ENCODE peak calls at places on chromosome 18, in ten cellular contexts. U is DND-41; E is A549; Y is CD4-positive, alpha-beta memory T cell; M is ovary; V is WERI-Rb-1; J is CD8-positive, alpha-beta T cell; T is AG04450; L is IMR-90; R is fibroblast of lung. B is an unnamed sample.

GRCh38 chr18:75125359-75126331 is 83.3 kb downstream of the PTGR3 start:
- DNase-seq in Y (no peak), U (no peak), R (no peak), T (no peak), J (peak; percentile 44), E (no peak), V (peak; percentile 80), L (no peak), M (no peak), B (peak; percentile 70)

GRCh38 chr18:3526421-3527354 is 76.7 kb downstream of the TGIF1 start:
- DNase-seq in M (no peak), V (peak; percentile 62), J (no peak), R (peak; percentile 48), L (peak; percentile 85), U (no peak), Y (no peak), T (peak; percentile 33), E (no peak), B (no peak)

GRCh38 chr18:50282521-50283335 is 1.4 kb upstream of the MBD1 start:
- DNase-seq in Y (no peak), R (no peak), T (no peak), U (no peak), V (peak; percentile 20), L (no peak), J (no peak), E (no peak), M (peak; percentile 60), B (peak; percentile 37)

GRCh38 chr18:70256994-70257393 is 31.9 kb upstream of the SOCS6 start:
- DNase-seq in Y (no peak), L (no peak), M (no peak), R (no peak), V (no peak), U (no peak), T (no peak), E (no peak), J (no peak), B (no peak)

GRCh38 chr18:74281011-74281638 is 10.6 kb downstream of the CYB5A start:
- DNase-seq in Y (no peak), M (no peak), J (no peak), E (no peak), U (no peak), T (no peak), V (peak; percentile 37), L (no peak), R (no peak), B (no peak)

GRCh38 chr18:80247403-80247916 is at the start of gene PARD6G:
- DNase-seq in U (peak; percentile 63), E (peak; percentile 54), V (peak; percentile 94), T (peak; percentile 20), M (peak; percentile 89), R (peak; percentile 64), L (peak; percentile 60), Y (peak; percentile 38), J (peak; percentile 74), B (peak; percentile 85)

GRCh38 chr18:23063502-23063901 is 71.8 kb upstream of the CABLES1 start:
- DNase-seq in R (no peak), V (no peak), T (no peak), M (no peak), J (no peak), L (no peak), E (no peak), Y (no peak), U (no peak), B (no peak)

GRCh38 chr18:9683418-9684396 is 24.4 kb upstream of the RAB31 start:
- DNase-seq in L (peak; percentile 70), J (no peak), T (no peak), M (peak; percentile 43), Y (no peak), V (no peak), E (no peak), U (no peak), R (peak; percentile 77), B (no peak)

GRCh38 chr18:24398515-24398914 is 891 bp upstream of the OSBPL1A start:
- DNase-seq in J (no peak), R (peak; percentile 29), V (no peak), M (no peak), U (no peak), E (no peak), T (no peak), Y (no peak), L (peak; percentile 46), B (no peak)

GRCh38 chr18:8554354-8554753 is 54.9 kb upstream of the RAB12 start:
- DNase-seq in M (no peak), L (no peak), U (no peak), T (no peak), Y (no peak), V (no peak), J (no peak), E (no peak), R (no peak), B (no peak)

GRCh38 chr18:63511285-63511684 is 30.9 kb upstream of the SERPINB12 start:
- DNase-seq in J (no peak), M (no peak), U (no peak), Y (no peak), T (peak; percentile 6), L (peak; percentile 63), E (peak; percentile 13), R (peak; percentile 54), V (peak; percentile 60), B (no peak)

GRCh38 chr18:3710712-3711269 is 260.8 kb downstream of the TGIF1 start:
- DNase-seq in L (no peak), V (no peak), Y (no peak), M (no peak), R (peak; percentile 17), E (peak; percentile 22), T (no peak), J (no peak), U (no peak), B (no peak)

GRCh38 chr18:50334546-50335152 is 40.2 kb upstream of the SKA1 start:
- DNase-seq in T (no peak), U (no peak), J (no peak), Y (no peak), E (no peak), R (no peak), L (no peak), V (no peak), M (no peak), B (no peak)

GRCh38 chr18:77654302-77654701 is 404.7 kb downstream of the GALR1 start:
- DNase-seq in J (no peak), U (no peak), L (no peak), E (no peak), R (no peak), V (no peak), T (no peak), M (no peak), Y (no peak), B (no peak)

DNA sequence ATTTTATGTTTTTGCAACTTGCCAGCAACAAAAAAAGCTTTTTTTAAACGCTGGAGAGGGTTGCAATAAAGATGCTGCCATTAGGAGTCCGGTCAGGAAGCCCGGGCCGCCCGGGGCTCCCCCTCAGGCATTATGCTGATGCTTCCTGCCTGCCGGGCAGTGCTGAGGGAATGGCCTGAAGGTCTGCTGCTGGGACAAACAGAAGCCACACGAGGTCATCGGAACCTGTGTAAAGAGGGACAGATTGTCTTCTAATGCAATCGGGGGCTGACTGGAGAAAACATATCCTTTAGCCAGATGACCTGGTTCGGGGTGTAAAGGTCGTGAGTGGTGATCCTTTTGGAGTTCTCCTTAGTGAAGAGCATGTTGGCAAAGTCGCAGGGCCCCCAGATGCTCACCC is 2.3 kb downstream of the IMPA2 start:
- DNase-seq in Y (no peak), R (no peak), V (peak; percentile 51), M (no peak), T (no peak), U (no peak), L (no peak), E (no peak), J (no peak), B (peak; percentile 50)
- H3K4me3 ChIP-seq in Y (no peak overlapping the region), R (no peak overlapping the region), V (no peak overlapping the region), M (no peak overlapping the region), T (no peak overlapping the region), U (no peak overlapping the region), L (no peak overlapping the region), E (peak overlapping the region; percentile 92), J (no peak overlapping the region), B (peak overlapping the region; percentile 99)

DNA sequence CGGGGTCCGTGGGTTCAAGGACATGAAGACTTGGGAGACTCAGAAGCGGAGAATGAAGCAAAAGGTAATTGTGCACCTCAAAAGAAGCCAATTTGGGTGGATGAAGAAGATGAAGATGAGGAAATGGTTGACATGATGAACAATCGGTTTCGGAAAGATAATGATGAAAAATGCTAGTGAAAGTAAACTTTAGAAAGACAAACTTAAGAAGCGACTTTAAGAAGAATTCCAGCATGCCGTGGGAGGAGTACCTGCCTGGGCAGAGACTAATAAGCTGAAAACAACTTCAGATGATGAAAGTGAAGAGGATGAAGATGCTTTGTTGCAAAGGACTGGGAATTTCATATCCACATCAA is 43.5 kb downstream of the PSTPIP2 start:
- DNase-seq in V (no peak), M (no peak), Y (no peak), L (no peak), T (no peak), U (no peak), J (no peak), R (no peak), E (no peak), B (no peak)
- H3K9me3 ChIP-seq in V (no peaks in the 10 kb centered on the region), M (no peaks in the 10 kb centered on the region), Y (no peaks in the 10 kb centered on the region), L (no peaks in the 10 kb centered on the region), T (no peaks in the 10 kb centered on the region), U (no peaks in the 10 kb centered on the region), J (no peaks in the 10 kb centered on the region), R (no peaks in the 10 kb centered on the region), E (no peaks in the 10 kb centered on the region), B (no peaks in the 10 kb centered on the region)

GRCh38 chr18:46333371-46334199 is 229.4 kb downstream of the HAUS1 start:
- DNase-seq in T (no peak), V (peak; percentile 85), M (no peak), L (no peak), E (peak; percentile 41), J (no peak), R (peak; percentile 15), Y (no peak), U (peak; percentile 74), B (no peak)
- H3K4me3 ChIP-seq in T (peak overlapping the region; percentile 42), V (peak overlapping the region; percentile 67), M (no peak overlapping the region), L (peak overlapping the region; percentile 6), E (peak overlapping the region; percentile 68), J (no peak overlapping the region), R (no peak overlapping the region), Y (peak overlapping the region; percentile 14), U (peak overlapping the region; percentile 81), B (peak overlapping the region; percentile 37)

GRCh38 chr18:59085797-59086196 is 53.9 kb upstream of the SEC11C start:
- DNase-seq in R (peak; percentile 6), T (no peak), J (no peak), U (no peak), L (peak; percentile 70), E (no peak), Y (no peak), M (no peak), V (no peak), B (no peak)

GRCh38 chr18:59087391-59087790 is 52.3 kb upstream of the SEC11C start:
- DNase-seq in L (peak; percentile 7), M (no peak), Y (peak; percentile 24), V (no peak), E (no peak), R (no peak), U (peak; percentile 20), T (no peak), J (no peak), B (no peak)

GRCh38 chr18:59085126-59085794 is 54.4 kb upstream of the SEC11C start:
- DNase-seq in V (no peak), L (no peak), Y (no peak), M (no peak), E (no peak), T (no peak), J (no peak), U (no peak), R (no peak), B (no peak)

GRCh38 chr18:59084286-59084779 is 55.4 kb upstream of the SEC11C start:
- DNase-seq in T (peak; percentile 34), M (peak; percentile 66), R (peak; percentile 71), E (peak; percentile 54), L (peak; percentile 76), U (peak; percentile 56), V (peak; percentile 90), J (peak; percentile 76), Y (peak; percentile 54), B (peak; percentile 79)

GRCh38 chr18:59086522-59086921 is 53.2 kb upstream of the SEC11C start:
- DNase-seq in Y (no peak), U (no peak), T (no peak), R (no peak), M (no peak), V (no peak), E (no peak), J (no peak), L (no peak), B (no peak)
- H3K9me3 ChIP-seq in Y (no peaks in the 10 kb centered on the region), U (no peaks in the 10 kb centered on the region), T (no peaks in the 10 kb centered on the region), R (no peaks in the 10 kb centered on the region), M (no peaks in the 10 kb centered on the region), V (no peaks in the 10 kb centered on the region), E (no peaks in the 10 kb centered on the region), J (no peaks in the 10 kb centered on the region), L (no peaks in the 10 kb centered on the region), B (no peaks in the 10 kb centered on the region)